ENCODE peak calls at places on chromosomes 11 and 22, in seven cellular contexts. J is neural progenitor cell, S is astrocyte of the spinal cord, O is cardiac fibroblast, Q is HFF-Myc, C is endothelial cell, A is D721Med. W is an unnamed sample.
A peak's percentile ranks its signal among the peaks of the same experiment; 100 is the strongest.

GRCh38 chr22:40190501-40190900 is 12.8 kb downstream of the TNRC6B start:
- DNase-seq in J (no peak), S (no peak), O (no peak), Q (no peak), C (no peak), A (no peak), W (no peak)

GRCh38 chr22:36097880-36098279 is 62.7 kb downstream of the APOL3 start:
- DNase-seq in J (no peak), S (no peak), O (peak; percentile 24), Q (no peak), C (no peak), A (no peak), W (no peak)

GRCh38 chr11:67043572-67044329 is 12.9 kb upstream of the RHOD start:
- DNase-seq in J (no peak), S (peak; percentile 54), O (no peak), Q (no peak), C (no peak), A (no peak), W (no peak)

GRCh38 chr22:26677217-26677616 is 19.8 kb downstream of the MIAT start:
- DNase-seq in J (no peak), S (no peak), O (no peak), Q (no peak), C (no peak), A (no peak), W (no peak)

GRCh38 chr11:60987577-60988277 is 16.2 kb downstream of the CD6 start:
- DNase-seq in J (no peak), S (no peak), O (no peak), Q (no peak), C (no peak), A (no peak), W (no peak)

GRCh38 chr11:115613986-115614625 is 109.9 kb upstream of the CADM1 start:
- DNase-seq in J (no peak), S (peak; percentile 63), O (peak; percentile 1), Q (peak; percentile 12), C (no peak), A (no peak), W (no peak)

GRCh38 chr22:36236338-36237319 is 2.7 kb downstream of the APOL2 start:
- DNase-seq in J (peak; percentile 20), S (no peak), O (no peak), Q (no peak), C (no peak), A (no peak), W (no peak)

GRCh38 chr11:13328276-13328675 is 50.7 kb downstream of the BMAL1 start:
- DNase-seq in J (no peak), S (no peak), O (no peak), Q (no peak), C (no peak), A (no peak), W (no peak)

GRCh38 chr11:1929621-1930447 is 10.3 kb downstream of the TNNT3 start:
- DNase-seq in J (no peak), S (no peak), O (no peak), Q (no peak), C (no peak), A (no peak), W (no peak)

GRCh38 chr22:27032121-27032761 is 374.9 kb downstream of the MIAT start:
- DNase-seq in J (peak; percentile 11), S (peak; percentile 17), O (no peak), Q (no peak), C (peak; percentile 48), A (no peak), W (no peak)

GRCh38 chr11:117911694-117912093 is 17.5 kb downstream of the TMPRSS13 start:
- DNase-seq in J (no peak), S (no peak), O (no peak), Q (no peak), C (no peak), A (no peak), W (no peak)

GRCh38 chr11:33743291-33743690 is 7.1 kb upstream of the CD59 start:
- DNase-seq in J (no peak), S (no peak), O (no peak), Q (no peak), C (no peak), A (no peak), W (no peak)

GRCh38 chr22:20354238-20354975 is 34.5 kb upstream of the DGCR6L start:
- DNase-seq in J (no peak), S (no peak), O (no peak), Q (no peak), C (no peak), A (no peak), W (no peak)

GRCh38 chr11:125569913-125570621 is 790 bp downstream of the EI24 start:
- DNase-seq in J (peak; percentile 12), S (no peak), O (peak; percentile 23), Q (no peak), C (no peak), A (no peak), W (no peak)
- TF ChIP-seq CTCF in J (no peak), S (no peak), O (no peak), Q (no peak), C (no peak), A (no peak), W (no peak)

GRCh38 chr11:79441159-79441875 is 487 bp upstream of the TENM4 start:
- DNase-seq in J (peak; percentile 31), S (peak; percentile 56), O (peak; percentile 7), Q (no peak), C (no peak), A (no peak), W (no peak)
- TF ChIP-seq CTCF in J (no peak), S (no peak), O (no peak), Q (no peak), C (no peak), A (peak; percentile 10), W (no peak)

DNA sequence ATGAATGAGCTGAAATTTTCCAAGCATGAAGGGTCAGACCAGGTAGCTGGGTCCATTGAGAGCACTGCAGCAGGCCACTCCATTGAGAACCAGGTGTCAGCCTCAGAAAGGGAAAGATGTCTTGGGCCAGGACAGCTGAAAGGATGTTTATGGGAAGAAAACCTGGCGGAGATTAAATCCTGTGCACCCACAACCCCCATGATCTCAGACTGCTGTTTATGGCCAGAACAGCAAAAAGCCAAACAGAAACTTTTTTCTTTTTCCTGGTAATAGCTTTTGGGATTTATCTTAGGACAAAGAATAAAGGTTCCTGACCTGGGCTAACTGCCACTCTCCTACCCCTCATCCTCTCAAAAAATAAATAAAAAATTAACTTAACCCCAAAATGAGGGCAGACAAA is 612.4 kb downstream of the INSC start:
- DNase-seq in J (no peak), S (no peak), O (no peak), Q (no peak), C (no peak), A (no peak), W (no peak)
- TF ChIP-seq CTCF in J (no peak), S (no peak), O (no peak), Q (no peak), C (no peak), A (no peak), W (no peak)

DNA sequence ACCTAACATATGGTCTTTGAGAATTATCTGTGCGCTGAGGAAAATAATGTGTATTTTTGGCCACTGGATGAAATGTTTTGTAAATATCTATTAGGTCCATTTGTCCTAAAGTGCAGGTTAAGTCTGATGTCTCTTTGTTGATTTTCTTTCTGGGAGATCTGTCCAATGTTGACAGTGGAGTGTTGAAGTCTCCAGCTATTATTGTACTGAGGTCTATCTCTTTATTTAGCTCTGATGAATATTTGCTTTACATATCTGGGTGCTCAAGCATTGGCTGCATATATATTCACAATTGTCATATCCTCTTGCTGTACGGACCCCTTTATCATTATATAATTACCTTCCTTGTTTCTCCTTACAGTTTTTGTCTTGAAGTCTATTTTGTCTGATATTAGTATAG is 833.8 kb downstream of the DLG2 start:
- DNase-seq in J (no peak), S (no peak), O (no peak), Q (no peak), C (no peak), A (no peak), W (no peak)
- TF ChIP-seq CTCF in J (no peak), S (no peak), O (no peak), Q (no peak), C (no peak), A (no peak), W (no peak)

DNA sequence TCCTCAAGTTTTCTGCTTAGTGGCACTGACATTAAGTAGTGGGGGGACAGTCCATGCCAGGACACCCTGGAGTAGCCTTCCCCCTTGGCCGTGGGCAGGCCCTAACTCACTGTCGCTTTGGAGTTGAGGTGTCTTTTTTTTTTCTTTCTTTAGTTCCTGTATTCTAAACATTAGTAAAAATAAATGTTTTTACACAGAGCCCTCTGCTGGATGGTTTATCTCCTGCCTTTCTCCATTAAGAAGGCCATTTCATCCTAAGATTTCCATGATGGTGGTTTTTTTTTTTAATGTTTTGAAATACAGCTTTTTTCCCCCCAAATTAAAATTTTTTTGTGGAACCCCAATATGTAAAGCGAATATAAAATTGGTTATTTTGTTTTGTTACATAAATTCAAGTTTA is 1.8 kb upstream of the TIGD3 start:
- DNase-seq in J (no peak), S (peak; percentile 29), O (peak; percentile 50), Q (no peak), C (no peak), A (no peak), W (no peak)
- TF ChIP-seq CTCF in J (peak; percentile 40), S (peak; percentile 43), O (peak; percentile 32), Q (peak; percentile 34), C (no peak), A (peak; percentile 9), W (peak; percentile 33)

GRCh38 chr11:69150175-69150574 is 5.6 kb upstream of the SMIM38 start:
- DNase-seq in J (no peak), S (no peak), O (no peak), Q (no peak), C (no peak), A (no peak), W (no peak)

GRCh38 chr11:69153661-69154060 is 2.1 kb upstream of the SMIM38 start:
- DNase-seq in J (no peak), S (no peak), O (peak; percentile 78), Q (no peak), C (no peak), A (peak; percentile 53), W (no peak)

GRCh38 chr11:69149646-69150045 is 6.1 kb upstream of the SMIM38 start:
- DNase-seq in J (no peak), S (no peak), O (no peak), Q (no peak), C (no peak), A (no peak), W (no peak)

GRCh38 chr11:69152748-69153446 is 2.8 kb upstream of the SMIM38 start:
- DNase-seq in J (peak; percentile 42), S (no peak), O (peak; percentile 18), Q (no peak), C (no peak), A (no peak), W (no peak)

GRCh38 chr11:69151811-69152210 is 3.9 kb upstream of the SMIM38 start:
- DNase-seq in J (no peak), S (no peak), O (no peak), Q (no peak), C (no peak), A (no peak), W (no peak)
- TF ChIP-seq CTCF in J (no peak), S (no peak), O (no peak), Q (no peak), C (no peak), A (no peak), W (no peak)

GRCh38 chr11:43579171-43579918 is 101.2 kb upstream of the HSD17B12 start:
- DNase-seq in J (peak; percentile 79), S (peak; percentile 32), O (peak; percentile 44), Q (no peak), C (peak; percentile 72), A (no peak), W (no peak)
- TF ChIP-seq CTCF in J (peak; percentile 52), S (peak; percentile 47), O (peak; percentile 63), Q (peak; percentile 28), C (peak; percentile 33), A (no peak), W (peak; percentile 20)

GRCh38 chr11:36713715-36714114 is 115.7 kb upstream of the RAG2 start:
- DNase-seq in J (no peak), S (no peak), O (no peak), Q (no peak), C (no peak), A (no peak), W (no peak)

GRCh38 chr11:36711104-36711825 is 113.2 kb upstream of the RAG2 start:
- DNase-seq in J (no peak), S (no peak), O (no peak), Q (no peak), C (no peak), A (no peak), W (no peak)
- TF ChIP-seq CTCF in J (peak; percentile 38), S (peak; percentile 6), O (no peak), Q (peak; percentile 11), C (no peak), A (peak; percentile 6), W (no peak)